ENCODE peak calls at places on chromosomes 11 and 22, in four cellular contexts. D is fibroblast of villous mesenchyme, G is AG04450, I is uterus. W is an unnamed sample.

GRCh38 chr11:30960387-30960992 is 374.3 kb upstream of the MPPED2 start:
- DNase-seq in D (peak), I (no peak), G (no peak), W (no peak)

GRCh38 chr11:128711136-128711535 is 17.3 kb downstream of the FLI1 start:
- DNase-seq in I (no peak), G (no peak), D (peak), W (no peak)

GRCh38 chr11:122020902-122021301 is 95.1 kb downstream of the BLID start:
- DNase-seq in I (peak), D (peak), G (no peak), W (no peak)

GRCh38 chr11:107017433-107018227 is 646 bp downstream of the GUCY1A2 start:
- DNase-seq in G (no peak), D (peak), I (peak), W (no peak)

GRCh38 chr11:44744160-44744559 is 17.4 kb downstream of the TSPAN18 start:
- DNase-seq in I (no peak), G (peak), D (peak), W (no peak)

GRCh38 chr11:86492370-86493030 is 117.8 kb downstream of the CCDC81 start:
- DNase-seq in D (no peak), G (no peak), I (peak), W (no peak)

GRCh38 chr11:112656772-112657428 is 304.3 kb upstream of the NCAM1 start:
- DNase-seq in I (no peak), D (no peak), G (no peak), W (no peak)

GRCh38 chr11:55357560-55358184 is 10.1 kb upstream of the OR4A15 start:
- DNase-seq in D (no peak), G (no peak), I (no peak), W (no peak)

GRCh38 chr11:134215836-134216235 is 7.9 kb downstream of the NCAPD3 start:
- DNase-seq in I (no peak), D (no peak), G (no peak), W (no peak)

GRCh38 chr11:8962827-8963226 is 1.4 kb downstream of the TMEM9B start:
- DNase-seq in G (no peak), D (peak), I (no peak), W (no peak)

GRCh38 chr11:9003573-9004309 is at the start of gene NRIP3:
- DNase-seq in D (peak), I (peak), G (no peak), W (no peak)

GRCh38 chr11:69921429-69922014 is 102.3 kb upstream of the FGF3 start:
- DNase-seq in G (no peak), I (peak), D (no peak), W (no peak)

GRCh38 chr22:17264321-17265052 is 45.3 kb upstream of the ADA2 start:
- DNase-seq in I (peak), D (no peak), G (no peak), W (peak)

DNA sequence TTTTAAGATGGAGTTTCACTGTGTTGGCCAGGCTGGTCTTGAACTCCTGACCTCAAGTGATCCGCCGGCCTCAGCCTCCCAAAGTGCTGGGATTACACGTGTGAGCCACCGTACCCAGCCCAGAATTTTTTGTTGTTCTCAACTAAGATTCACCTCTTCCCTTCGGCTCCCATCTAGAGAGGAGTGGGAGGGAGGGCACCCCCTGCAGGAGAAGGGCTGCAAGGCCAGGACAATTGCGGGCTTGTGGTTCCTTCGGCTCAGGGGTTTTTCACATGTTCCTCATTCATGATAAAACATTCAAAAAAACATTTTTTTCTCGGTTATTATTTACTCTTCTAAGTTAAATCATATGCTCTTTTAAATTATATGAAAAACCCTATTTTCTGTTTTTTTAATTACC is 201.1 kb upstream of the LRRC4C start:
- DNase-seq in I (no peak), D (no peak), G (no peak), W (no peak)
- TF ChIP-seq CTCF in I (no peak), D (no peak), G (no peak), W (no peak)

DNA sequence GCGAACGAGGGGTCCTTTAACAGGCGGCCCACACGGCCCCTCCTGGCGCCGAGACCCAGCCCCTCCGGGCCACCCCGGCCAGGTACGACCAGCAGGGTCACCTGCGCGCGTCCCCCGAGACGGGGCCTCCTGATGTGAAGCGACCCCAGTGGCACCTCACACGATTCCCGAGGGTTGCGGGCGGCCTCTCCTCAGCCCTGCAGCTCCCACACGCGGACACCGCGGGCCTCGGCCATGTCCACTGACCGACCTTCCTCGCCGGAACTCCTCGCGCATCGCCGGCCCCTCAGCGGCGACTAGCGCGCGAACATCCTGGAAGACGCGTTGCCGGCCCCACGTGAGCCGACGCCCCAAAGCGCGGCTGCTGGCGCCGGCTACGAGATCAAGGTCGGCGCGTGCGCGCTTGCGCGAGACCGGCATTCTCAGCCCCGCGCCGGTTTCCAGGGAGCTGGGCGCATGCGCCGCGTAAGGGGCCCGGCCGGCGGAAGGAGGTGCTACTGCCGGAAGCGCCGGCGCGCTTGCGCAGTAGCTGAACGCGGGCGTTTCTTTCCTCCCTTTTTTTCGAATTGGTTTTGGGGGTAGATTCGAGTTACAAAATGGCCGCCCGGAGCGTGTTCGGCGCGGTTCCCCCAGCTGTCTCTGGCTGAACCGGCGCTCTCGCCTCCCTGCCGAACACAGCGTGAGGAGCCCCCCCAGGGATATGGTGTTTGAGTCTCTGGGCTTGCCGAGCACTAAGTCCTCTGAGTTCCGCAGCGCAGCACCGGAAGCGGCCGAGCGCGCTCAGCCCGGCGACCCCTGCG is at the start of gene NUP50:
- DNase-seq in G (peak), I (peak), D (peak), W (peak)
- TF ChIP-seq CTCF in G (no peak), I (no peak), D (no peak), W (no peak)

GRCh38 chr11:41498726-41499125 is 39.3 kb upstream of the LRRC4C start:
- DNase-seq in D (no peak), I (no peak), G (no peak), W (no peak)
- TF ChIP-seq CTCF in D (no peak), I (no peak), G (no peak), W (no peak)

GRCh38 chr11:132158091-132158490 is 787.7 kb downstream of the NTM start:
- DNase-seq in G (no peak), I (no peak), D (peak), W (no peak)
- TF ChIP-seq CTCF in G (peak), I (no peak), D (peak), W (peak)

GRCh38 chr22:37887610-37888378 is 18.3 kb upstream of the MICALL1 start:
- DNase-seq in D (peak), G (peak), I (peak), W (no peak)
- TF ChIP-seq CTCF in D (peak), G (peak), I (peak), W (peak)

GRCh38 chr11:115985896-115986295 is 481.7 kb upstream of the CADM1 start:
- DNase-seq in G (no peak), D (no peak), I (no peak), W (no peak)

GRCh38 chr11:115984228-115984627 is 480.0 kb upstream of the CADM1 start:
- DNase-seq in I (no peak), D (no peak), G (no peak), W (no peak)

GRCh38 chr11:115993613-115994012 is 489.4 kb upstream of the CADM1 start:
- DNase-seq in I (no peak), G (no peak), D (no peak), W (no peak)

DNA sequence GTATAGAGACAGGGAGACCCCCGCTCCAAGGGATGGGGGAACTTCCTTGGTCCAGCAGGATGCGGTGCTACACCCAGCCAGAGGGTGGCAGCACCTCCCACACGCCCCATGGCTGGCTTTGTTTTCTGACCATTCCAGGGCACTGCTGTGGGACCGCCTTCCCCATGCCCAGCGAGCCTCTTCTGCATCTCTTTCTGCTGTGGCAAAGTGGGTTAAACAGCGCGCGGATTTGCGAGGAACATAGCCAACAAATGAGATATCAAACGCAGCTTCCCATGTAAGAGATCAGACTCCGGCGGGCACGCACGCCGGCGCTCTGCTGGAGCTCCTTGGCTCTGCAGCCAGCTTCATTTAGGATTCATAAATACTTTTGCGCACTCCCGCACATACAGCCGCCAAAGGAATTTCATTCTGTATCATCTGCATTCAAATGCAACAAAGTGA is 485.8 kb upstream of the CADM1 start:
- DNase-seq in D (no peak), G (no peak), I (no peak), W (no peak)
- TF ChIP-seq CTCF in D (no peak), G (peak), I (peak), W (no peak)

GRCh38 chr22:22348127-22348814 is 103.7 kb downstream of the VPREB1 start:
- DNase-seq in I (no peak), G (no peak), D (no peak), W (no peak)
- TF ChIP-seq CTCF in I (no peak), G (no peak), D (no peak), W (no peak)

GRCh38 chr11:34926101-34926830 is 9.8 kb downstream of the PDHX start:
- DNase-seq in G (no peak), D (peak), I (no peak), W (peak)
- TF ChIP-seq CTCF in G (peak), D (peak), I (peak), W (peak)

GRCh38 chr11:3134218-3134621 is 30.9 kb downstream of the OSBPL5 start:
- DNase-seq in I (peak), G (no peak), D (no peak), W (no peak)
- TF ChIP-seq CTCF in I (no peak), G (no peak), D (no peak), W (no peak)

GRCh38 chr22:25027959-25028840 is 75.7 kb downstream of the KIAA1671 start:
- DNase-seq in D (peak), I (no peak), G (no peak), W (no peak)
- TF ChIP-seq CTCF in D (peak), I (no peak), G (no peak), W (peak)